ENCODE peak calls at places on chromosomes 13 and 19, in six cellular contexts. U is SK-N-SH, Y is spleen, N is GM23338, X is stomach, J is Panc1. A is an unnamed sample. For H3K27me3 and H3K4me1, the result is how much of the 10 kb centered on the place peaks cover.

GRCh38 chr19:2051771-2052704 is 994 bp upstream of the MKNK2 start:
- DNase-seq in U (no peak), Y (peak), N (no peak), X (peak), J (no peak), A (peak)

GRCh38 chr19:20162821-20163220 is 4.2 kb upstream of the ZNF486 start:
- DNase-seq in U (no peak), Y (peak), N (no peak), X (no peak), J (no peak), A (no peak)

GRCh38 chr19:1308718-1309117 is 23.0 kb downstream of the EFNA2 start:
- DNase-seq in U (no peak), Y (no peak), N (no peak), X (no peak), J (no peak), A (no peak)

GRCh38 chr19:17686592-17687042 is 1.5 kb downstream of the UNC13A start:
- DNase-seq in U (peak), Y (no peak), N (peak), X (no peak), J (no peak), A (no peak)

GRCh38 chr19:2619076-2619475 is 83.4 kb downstream of the GNG7 start:
- DNase-seq in U (no peak), Y (no peak), N (no peak), X (no peak), J (no peak), A (no peak)

GRCh38 chr13:110445183-110445582 is 116.3 kb downstream of the RAB20 start:
- DNase-seq in U (no peak), Y (no peak), N (no peak), X (no peak), J (no peak), A (no peak)

GRCh38 chr13:39148513-39148961 is 110.3 kb downstream of the NHLRC3 start:
- DNase-seq in U (no peak), Y (no peak), N (no peak), X (no peak), J (no peak), A (no peak)

GRCh38 chr19:27770095-27770494 is 1442.9 kb downstream of the UQCRFS1 start:
- DNase-seq in U (no peak), Y (no peak), N (peak), X (no peak), J (no peak), A (no peak)

GRCh38 chr13:100275746-100276145 is 186.9 kb downstream of the PCCA start:
- DNase-seq in U (no peak), Y (no peak), N (no peak), X (no peak), J (no peak), A (peak)

GRCh38 chr13:38395505-38395803 is 45.8 kb downstream of the UFM1 start:
- DNase-seq in U (no peak), Y (no peak), N (no peak), X (no peak), J (no peak), A (no peak)

GRCh38 chr19:33208371-33208770 is 14.2 kb downstream of the LRP3 start:
- DNase-seq in U (peak), Y (no peak), N (no peak), X (no peak), J (no peak), A (no peak)

GRCh38 chr13:41848435-41849255 is 112.3 kb downstream of the VWA8 start:
- DNase-seq in U (no peak), Y (no peak), N (no peak), X (no peak), J (no peak), A (no peak)

GRCh38 chr13:31427151-31427867 is 227.5 kb downstream of the B3GLCT start:
- DNase-seq in U (no peak), Y (no peak), N (no peak), X (no peak), J (no peak), A (no peak)

DNA sequence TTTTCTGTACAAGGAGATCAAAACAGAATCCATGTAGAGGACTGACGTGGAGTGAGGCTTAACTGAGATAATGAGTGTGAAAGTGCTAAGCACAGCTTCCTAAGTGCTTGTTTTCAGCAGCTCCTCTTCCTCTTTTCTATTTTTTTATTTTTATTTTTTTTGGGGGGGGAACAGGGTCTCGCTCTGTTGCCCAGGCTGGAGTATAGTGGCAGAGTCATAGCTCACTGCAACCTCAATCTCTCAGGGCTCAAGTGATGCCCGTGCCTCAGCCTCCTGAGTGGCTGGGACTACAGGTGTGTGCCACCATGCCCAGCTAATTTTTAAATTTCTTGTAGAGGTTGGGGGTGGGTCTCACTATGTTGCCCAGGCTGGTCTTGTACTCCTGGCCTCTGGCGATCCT is 5.6 kb upstream of the FOSB start:
- DNase-seq in U (no peak), Y (no peak), N (no peak), X (no peak), J (no peak), A (no peak)
- TF ChIP-seq POLR2AphosphoS5 in U (no peak), Y (no peak), N (no peak), X (no peak), J (no peak), A (no peak)

GRCh38 chr13:113024466-113024865 is 55.5 kb downstream of the MCF2L start:
- DNase-seq in U (no peak), Y (no peak), N (no peak), X (no peak), J (no peak), A (no peak)

GRCh38 chr13:113022391-113023216 is 53.6 kb downstream of the MCF2L start:
- DNase-seq in U (no peak), Y (no peak), N (peak), X (no peak), J (no peak), A (peak)

GRCh38 chr13:113023694-113024430 is 54.8 kb downstream of the MCF2L start:
- DNase-seq in U (no peak), Y (no peak), N (no peak), X (no peak), J (no peak), A (no peak)

GRCh38 chr13:113021811-113022210 is 52.8 kb downstream of the MCF2L start:
- DNase-seq in U (no peak), Y (no peak), N (no peak), X (no peak), J (no peak), A (no peak)

GRCh38 chr13:113023217-113023597 is 54.2 kb downstream of the MCF2L start:
- DNase-seq in U (no peak), Y (no peak), N (peak), X (no peak), J (no peak), A (no peak)
- H3K27me3 ChIP-seq in U (under half), Y (under half), N (under half), X (under half), J (under half), A (under half)

GRCh38 chr13:99207511-99207910 is 6.9 kb downstream of the UBAC2 start:
- DNase-seq in U (no peak), Y (no peak), N (no peak), X (no peak), J (no peak), A (no peak)

GRCh38 chr13:99206873-99207272 is 6.2 kb downstream of the UBAC2 start:
- DNase-seq in U (no peak), Y (no peak), N (no peak), X (no peak), J (no peak), A (no peak)

GRCh38 chr13:99208845-99209527 is 8.3 kb downstream of the UBAC2 start:
- DNase-seq in U (no peak), Y (no peak), N (no peak), X (no peak), J (no peak), A (no peak)

GRCh38 chr13:99206226-99206625 is 5.6 kb downstream of the UBAC2 start:
- DNase-seq in U (no peak), Y (no peak), N (no peak), X (no peak), J (no peak), A (no peak)

GRCh38 chr13:99208185-99208584 is 7.5 kb downstream of the UBAC2 start:
- DNase-seq in U (no peak), Y (no peak), N (no peak), X (no peak), J (no peak), A (no peak)
- H3K4me1 ChIP-seq in U (under half), Y (half or more), N (under half), X (under half), J (under half), A (under half)

GRCh38 chr19:42423462-42424344 is 3.5 kb downstream of the LIPE start:
- DNase-seq in U (peak), Y (peak), N (peak), X (peak), J (no peak), A (peak)
- TF ChIP-seq POLR2AphosphoS5 in U (no peak), Y (peak), N (peak), X (peak), J (no peak), A (peak)

GRCh38 chr19:46206176-46206575 is 23.4 kb upstream of the IGFL1 start:
- DNase-seq in U (no peak), Y (no peak), N (no peak), X (no peak), J (no peak), A (peak)

GRCh38 chr19:46202872-46203860 is 26.4 kb upstream of the IGFL1 start:
- DNase-seq in U (no peak), Y (no peak), N (no peak), X (no peak), J (no peak), A (no peak)

GRCh38 chr19:46202426-46202825 is 27.1 kb upstream of the IGFL1 start:
- DNase-seq in U (no peak), Y (no peak), N (no peak), X (no peak), J (no peak), A (no peak)

GRCh38 chr19:46205183-46205984 is 24.2 kb upstream of the IGFL1 start:
- DNase-seq in U (no peak), Y (no peak), N (no peak), X (no peak), J (no peak), A (no peak)

GRCh38 chr19:46204008-46204407 is 25.5 kb upstream of the IGFL1 start:
- DNase-seq in U (no peak), Y (no peak), N (no peak), X (no peak), J (no peak), A (no peak)
- H3K27me3 ChIP-seq in U (under half), Y (half or more), N (under half), X (under half), J (under half), A (under half)